ENCODE peak calls at places on chromosomes 4 and X, in seven cellular contexts. One of them, this sample, is unnamed.

GRCh38 chrX:65926095-65927019 is 113.5 kb downstream of the VSIG4 start:
- DNase-seq in aorta: no peak
- DNase-seq in OCI-M1: peak
- DNase-seq in activated T-helper 9 cell treated with anti-CD3 and anti-CD28 coated beads, Interleukin-2, amount 50 U/mL, for 16 hours: no peak
- DNase-seq in endothelial cell: no peak
- DNase-seq in adipocyte: no peak
- DNase-seq in T-helper 1 cell: peak
- DNase-seq in this sample: no peak

GRCh38 chrX:139933904-139934303 is 1.1 kb upstream of the ATP11C start:
- DNase-seq in adipocyte: no peak
- DNase-seq in aorta: no peak
- DNase-seq in activated T-helper 9 cell treated with anti-CD3 and anti-CD28 coated beads, Interleukin-2, amount 50 U/mL, for 16 hours: no peak
- DNase-seq in endothelial cell: no peak
- DNase-seq in T-helper 1 cell: no peak
- DNase-seq in OCI-M1: no peak
- DNase-seq in this sample: no peak

GRCh38 chrX:153922932-153923857 is 2.9 kb downstream of the ARHGAP4 start:
- DNase-seq in activated T-helper 9 cell treated with anti-CD3 and anti-CD28 coated beads, Interleukin-2, amount 50 U/mL, for 16 hours: no peak
- DNase-seq in T-helper 1 cell: no peak
- DNase-seq in endothelial cell: no peak
- DNase-seq in aorta: peak
- DNase-seq in OCI-M1: no peak
- DNase-seq in adipocyte: peak
- DNase-seq in this sample: peak

GRCh38 chr4:12124138-12124537 is 695.4 kb upstream of the HS3ST1 start:
- DNase-seq in T-helper 1 cell: no peak
- DNase-seq in activated T-helper 9 cell treated with anti-CD3 and anti-CD28 coated beads, Interleukin-2, amount 50 U/mL, for 16 hours: no peak
- DNase-seq in endothelial cell: no peak
- DNase-seq in OCI-M1: no peak
- DNase-seq in aorta: no peak
- DNase-seq in adipocyte: no peak
- DNase-seq in this sample: no peak

GRCh38 chrX:41711021-41711667 is 12.8 kb upstream of the GPR82 start:
- DNase-seq in aorta: no peak
- DNase-seq in OCI-M1: no peak
- DNase-seq in T-helper 1 cell: no peak
- DNase-seq in activated T-helper 9 cell treated with anti-CD3 and anti-CD28 coated beads, Interleukin-2, amount 50 U/mL, for 16 hours: no peak
- DNase-seq in endothelial cell: no peak
- DNase-seq in adipocyte: no peak
- DNase-seq in this sample: no peak

GRCh38 chrX:2962346-2962745 is 33.2 kb upstream of the ARSD start:
- DNase-seq in T-helper 1 cell: no peak
- DNase-seq in endothelial cell: no peak
- DNase-seq in adipocyte: no peak
- DNase-seq in aorta: no peak
- DNase-seq in activated T-helper 9 cell treated with anti-CD3 and anti-CD28 coated beads, Interleukin-2, amount 50 U/mL, for 16 hours: no peak
- DNase-seq in OCI-M1: no peak
- DNase-seq in this sample: no peak

GRCh38 chr4:146165840-146166239 is 9.7 kb upstream of the LSM6 start:
- DNase-seq in T-helper 1 cell: no peak
- DNase-seq in adipocyte: peak
- DNase-seq in activated T-helper 9 cell treated with anti-CD3 and anti-CD28 coated beads, Interleukin-2, amount 50 U/mL, for 16 hours: no peak
- DNase-seq in aorta: no peak
- DNase-seq in OCI-M1: no peak
- DNase-seq in endothelial cell: no peak
- DNase-seq in this sample: no peak

GRCh38 chr4:34293459-34293858 is 1950.9 kb downstream of the ARAP2 start:
- DNase-seq in activated T-helper 9 cell treated with anti-CD3 and anti-CD28 coated beads, Interleukin-2, amount 50 U/mL, for 16 hours: no peak
- DNase-seq in adipocyte: no peak
- DNase-seq in aorta: no peak
- DNase-seq in OCI-M1: peak
- DNase-seq in T-helper 1 cell: no peak
- DNase-seq in endothelial cell: no peak
- DNase-seq in this sample: no peak

GRCh38 chr4:3305610-3306371 is 13.0 kb downstream of the RGS12 start:
- DNase-seq in endothelial cell: peak
- DNase-seq in aorta: peak
- DNase-seq in T-helper 1 cell: peak
- DNase-seq in activated T-helper 9 cell treated with anti-CD3 and anti-CD28 coated beads, Interleukin-2, amount 50 U/mL, for 16 hours: no peak
- DNase-seq in adipocyte: peak
- DNase-seq in OCI-M1: peak
- DNase-seq in this sample: peak

GRCh38 chrX:135304741-135305140 is 4.5 kb upstream of the ETDC start:
- DNase-seq in endothelial cell: no peak
- DNase-seq in OCI-M1: no peak
- DNase-seq in adipocyte: no peak
- DNase-seq in T-helper 1 cell: no peak
- DNase-seq in aorta: no peak
- DNase-seq in activated T-helper 9 cell treated with anti-CD3 and anti-CD28 coated beads, Interleukin-2, amount 50 U/mL, for 16 hours: no peak
- DNase-seq in this sample: no peak

GRCh38 chrX:115616943-115617563 is 56.1 kb downstream of the PLS3 start:
- DNase-seq in T-helper 1 cell: peak
- DNase-seq in OCI-M1: peak
- DNase-seq in activated T-helper 9 cell treated with anti-CD3 and anti-CD28 coated beads, Interleukin-2, amount 50 U/mL, for 16 hours: no peak
- DNase-seq in endothelial cell: no peak
- DNase-seq in aorta: no peak
- DNase-seq in adipocyte: peak
- DNase-seq in this sample: no peak

GRCh38 chrX:68918202-68918601 is 89.4 kb downstream of the EFNB1 start:
- DNase-seq in endothelial cell: no peak
- DNase-seq in adipocyte: no peak
- DNase-seq in OCI-M1: no peak
- DNase-seq in T-helper 1 cell: no peak
- DNase-seq in activated T-helper 9 cell treated with anti-CD3 and anti-CD28 coated beads, Interleukin-2, amount 50 U/mL, for 16 hours: no peak
- DNase-seq in aorta: no peak
- DNase-seq in this sample: no peak

GRCh38 chr4:83252782-83253405 is 31.7 kb downstream of the COQ2 start:
- DNase-seq in adipocyte: peak
- DNase-seq in T-helper 1 cell: peak
- DNase-seq in activated T-helper 9 cell treated with anti-CD3 and anti-CD28 coated beads, Interleukin-2, amount 50 U/mL, for 16 hours: peak
- DNase-seq in OCI-M1: peak
- DNase-seq in endothelial cell: peak
- DNase-seq in aorta: peak
- DNase-seq in this sample: peak

GRCh38 chr4:103108547-103108946 is 8.9 kb upstream of the BDH2 start:
- DNase-seq in T-helper 1 cell: no peak
- DNase-seq in activated T-helper 9 cell treated with anti-CD3 and anti-CD28 coated beads, Interleukin-2, amount 50 U/mL, for 16 hours: no peak
- DNase-seq in endothelial cell: no peak
- DNase-seq in OCI-M1: no peak
- DNase-seq in adipocyte: no peak
- DNase-seq in aorta: no peak
- DNase-seq in this sample: no peak

GRCh38 chrX:69073241-69073640 is 92.0 kb downstream of the PJA1 start:
- DNase-seq in T-helper 1 cell: no peak
- DNase-seq in aorta: no peak
- DNase-seq in activated T-helper 9 cell treated with anti-CD3 and anti-CD28 coated beads, Interleukin-2, amount 50 U/mL, for 16 hours: no peak
- DNase-seq in endothelial cell: no peak
- DNase-seq in OCI-M1: no peak
- DNase-seq in adipocyte: no peak
- DNase-seq in this sample: no peak

This sample was measured in left lung.